ENCODE peak calls at places on chromosomes 4 and X, in six cellular contexts. K is SK-MEL-5; N is CD8-positive, alpha-beta memory T cell; O is naive thymus-derived CD4-positive, alpha-beta T cell; G is glutamatergic neuron; Z is activated CD4-positive, alpha-beta T cell treated with anti-CD3 and anti-CD28 coated beads, Interleukin-2, amount 10 ng/mL, durations not matched to agents 7 days and 5 days. Y is an unnamed sample.

GRCh38 chr4:153154010-153154975 is 50.0 kb upstream of the TRIM2 start:
- DNase-seq in G (no peak), K (peak), N (no peak), Z (peak), O (peak), Y (no peak)

GRCh38 chr4:143420227-143420626 is 83.6 kb downstream of the GAB1 start:
- DNase-seq in G (no peak), N (no peak), Z (no peak), K (no peak), O (no peak), Y (no peak)

GRCh38 chr4:7906171-7906581 is 33.5 kb downstream of the AFAP1 start:
- DNase-seq in O (no peak), G (no peak), Z (no peak), K (no peak), N (no peak), Y (no peak)

GRCh38 chr4:81756973-81757372 is 285.3 kb upstream of the RASGEF1B start:
- DNase-seq in K (no peak), N (no peak), Z (no peak), O (no peak), G (no peak), Y (no peak)

GRCh38 chrX:10783451-10783995 is 163.1 kb upstream of the MID1 start:
- DNase-seq in Z (no peak), K (no peak), O (no peak), G (no peak), N (no peak), Y (no peak)

GRCh38 chr4:22473268-22473667 is 42.6 kb downstream of the ADGRA3 start:
- DNase-seq in K (peak), Z (no peak), O (no peak), N (no peak), G (no peak), Y (no peak)

GRCh38 chr4:157072002-157072401 is 3.9 kb upstream of the GLRB start:
- DNase-seq in N (no peak), O (no peak), K (no peak), Z (no peak), G (no peak), Y (no peak)

GRCh38 chrX:153551135-153551534 is 33.7 kb downstream of the ATP2B3 start:
- DNase-seq in N (no peak), K (no peak), G (no peak), Z (no peak), O (no peak), Y (no peak)

GRCh38 chr4:3712936-3713335 is 53.2 kb upstream of the ADRA2C start:
- DNase-seq in O (no peak), N (no peak), G (no peak), K (no peak), Z (no peak), Y (no peak)

GRCh38 chr4:139910106-139910505 is 243.9 kb downstream of the MAML3 start:
- DNase-seq in N (no peak), O (no peak), K (no peak), G (no peak), Z (no peak), Y (no peak)

GRCh38 chrX:132034648-132035047 is 11.5 kb downstream of the STK26 start:
- DNase-seq in Z (no peak), O (no peak), K (no peak), G (no peak), N (no peak), Y (no peak)

GRCh38 chr4:85778809-85779124 is 303.8 kb downstream of the ARHGAP24 start:
- DNase-seq in K (no peak), O (no peak), Z (no peak), G (no peak), N (no peak), Y (no peak)

GRCh38 chr4:184409911-184410692 is 64.2 kb downstream of the IRF2 start:
- DNase-seq in Z (peak), K (no peak), O (no peak), N (peak), G (no peak), Y (no peak)

GRCh38 chr4:6295495-6295894 is 25.8 kb downstream of the WFS1 start:
- DNase-seq in G (no peak), Z (no peak), O (no peak), N (no peak), K (no peak), Y (no peak)

Y was measured in RWPE2.